ENCODE peak calls at places on chromosomes 12 and 14, in four cellular contexts. D, R, W and I are unnamed samples.

GRCh38 chr12:130281157-130281799 is 56.4 kb upstream of the PIWIL1 start:
- DNase-seq in R (peak), W (no peak), D (no peak), I (peak)

GRCh38 chr12:81386101-81386500 is 308.2 kb downstream of the ACSS3 start:
- DNase-seq in D (no peak), W (no peak), R (no peak), I (no peak)

GRCh38 chr12:106759526-106760183 is 14.8 kb upstream of the RIC8B start:
- DNase-seq in R (no peak), W (no peak), D (no peak), I (no peak)

GRCh38 chr12:32661706-32662105 is 17.4 kb upstream of the DNM1L start:
- DNase-seq in R (no peak), D (no peak), W (no peak), I (no peak)

GRCh38 chr12:57624441-57625220 is 8.4 kb downstream of the B4GALNT1 start:
- DNase-seq in D (no peak), W (no peak), R (no peak), I (no peak)

GRCh38 chr12:89350661-89351488 is 1.4 kb downstream of the DUSP6 start:
- DNase-seq in D (no peak), W (no peak), R (no peak), I (no peak)

GRCh38 chr12:48022180-48022521 is 17.9 kb upstream of the COL2A1 start:
- DNase-seq in R (no peak), D (no peak), W (no peak), I (no peak)

GRCh38 chr14:99604766-99605298 is 825 bp upstream of the CCDC85C start:
- DNase-seq in R (peak), D (no peak), W (no peak), I (peak)

GRCh38 chr12:88836156-88836555 is 255.9 kb upstream of the KITLG start:
- DNase-seq in W (peak), R (no peak), D (no peak), I (no peak)

GRCh38 chr12:69102856-69103255 is 136.5 kb upstream of the CPSF6 start:
- DNase-seq in W (no peak), R (no peak), D (no peak), I (no peak)

GRCh38 chr14:96195441-96196081 is 9.1 kb upstream of the BDKRB2 start:
- DNase-seq in W (peak), D (no peak), R (no peak), I (no peak)

GRCh38 chr12:102548543-102548942 is 68.2 kb upstream of the IGF1 start:
- DNase-seq in R (peak), D (no peak), W (no peak), I (no peak)

GRCh38 chr12:64390275-64390851 is at the start of gene C12orf56:
- DNase-seq in R (no peak), D (no peak), W (no peak), I (no peak)

GRCh38 chr14:29339491-29339890 is 572.9 kb downstream of the FOXG1 start:
- DNase-seq in W (no peak), D (no peak), R (no peak), I (no peak)

GRCh38 chr12:58850826-58851225 is 69.5 kb downstream of the LRIG3 start:
- DNase-seq in W (no peak), R (no peak), D (no peak), I (no peak)

GRCh38 chr14:46769292-46769691 is 117.7 kb upstream of the RPL10L start:
- DNase-seq in W (no peak), R (no peak), D (peak), I (no peak)

DNA sequence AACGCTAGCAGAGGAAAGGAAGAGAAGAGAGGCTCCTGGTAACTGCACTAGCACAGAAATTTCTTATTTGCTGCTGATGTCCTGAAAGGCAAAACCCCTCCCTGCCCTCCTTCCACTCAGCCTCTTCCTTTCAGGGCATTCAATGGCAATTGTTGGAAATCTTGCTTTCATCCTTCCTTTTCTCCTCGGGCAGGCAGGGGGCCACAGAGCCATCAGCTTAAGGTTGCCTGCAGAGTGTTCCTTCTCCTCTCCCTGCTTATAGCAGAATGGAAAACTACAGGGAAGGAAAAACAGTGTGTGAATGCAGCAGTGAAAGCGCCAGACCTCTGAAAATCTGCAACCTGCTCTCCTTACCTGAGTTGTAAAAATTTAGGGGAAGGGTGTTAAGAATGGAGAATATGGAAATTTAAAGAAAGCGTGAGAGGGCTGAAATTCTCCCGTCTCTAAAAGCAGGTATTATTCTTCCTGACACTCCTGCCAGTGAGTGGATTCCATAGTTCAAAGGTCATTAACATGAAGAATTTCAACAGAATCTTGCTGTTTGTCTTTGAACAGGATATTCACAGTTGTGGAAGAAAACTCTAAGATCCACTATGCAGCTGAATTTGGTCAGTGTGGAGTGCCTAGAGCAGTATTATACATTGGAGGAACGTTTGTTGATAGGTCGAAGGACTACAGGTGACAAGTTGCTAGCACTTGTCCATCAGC is 348.8 kb downstream of the KCNH5 start:
- DNase-seq in W (peak), R (no peak), D (no peak), I (no peak)
- TF ChIP-seq FOXM1 in W (no peak), R (no peak), D (no peak), I (no peak)

DNA sequence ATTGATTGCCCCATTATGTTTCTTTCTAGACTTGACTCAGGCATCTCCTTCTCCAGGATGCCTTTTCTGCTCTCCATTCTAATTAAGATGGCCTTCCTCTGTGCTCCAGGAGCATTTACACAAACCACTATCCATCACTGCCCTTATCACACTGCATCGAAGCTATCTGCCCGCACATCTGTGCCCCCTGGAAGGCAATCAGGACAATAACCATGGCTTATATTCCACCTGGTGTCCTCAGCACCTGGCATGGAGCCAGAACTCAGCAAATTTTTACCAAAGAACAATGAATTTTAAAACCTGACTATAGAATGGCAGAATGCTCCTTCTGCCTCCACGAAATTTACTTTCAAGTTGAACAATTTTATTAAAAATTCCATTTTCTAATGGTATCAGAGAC is 465.8 kb downstream of the APAF1 start:
- DNase-seq in W (no peak), R (no peak), D (no peak), I (no peak)
- TF ChIP-seq TARDBP in W (no peak), R (no peak), D (no peak), I (no peak)

GRCh38 chr12:116564080-116564479 is 4.9 kb downstream of the MAP1LC3B2 start:
- DNase-seq in D (no peak), W (peak), R (no peak), I (no peak)

GRCh38 chr12:116563262-116563661 is 4.1 kb downstream of the MAP1LC3B2 start:
- DNase-seq in R (no peak), D (no peak), W (no peak), I (no peak)

GRCh38 chr12:116561181-116561821 is 2.1 kb downstream of the MAP1LC3B2 start:
- DNase-seq in W (no peak), R (peak), D (no peak), I (no peak)

GRCh38 chr12:116559330-116560080 is at the start of gene MAP1LC3B2:
- DNase-seq in R (peak), D (peak), W (peak), I (no peak)

DNA sequence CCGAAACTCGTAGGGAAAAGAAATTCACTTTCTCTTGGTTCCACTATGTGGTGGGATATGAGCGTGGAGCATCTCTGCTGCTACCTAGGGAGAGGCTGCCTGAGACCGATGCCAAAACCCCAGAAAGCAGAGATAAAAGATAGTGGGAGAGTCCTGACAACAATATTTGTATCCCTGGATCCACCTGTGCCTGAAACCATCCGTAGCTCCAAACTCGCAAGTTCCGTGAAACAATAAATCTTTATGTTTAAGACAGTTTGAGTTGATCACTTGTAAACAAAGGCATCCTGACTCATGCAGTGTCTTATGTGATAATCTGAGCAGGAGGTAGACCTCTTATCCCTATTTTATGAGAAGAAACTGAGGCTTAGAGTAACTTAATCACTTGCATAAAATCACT is 2.9 kb downstream of the MAP1LC3B2 start:
- DNase-seq in D (no peak), W (no peak), R (no peak), I (no peak)
- TF ChIP-seq FOXM1 in D (no peak), W (no peak), R (no peak), I (no peak)

GRCh38 chr12:49622501-49623141 is 740 bp upstream of the PRPF40B start:
- DNase-seq in W (no peak), R (peak), D (peak), I (peak)
- TF ChIP-seq TARDBP in W (no peak), R (no peak), D (no peak), I (no peak)

GRCh38 chr14:102778616-102779351 is 1.5 kb downstream of the TRAF3 start:
- DNase-seq in R (peak), D (no peak), W (no peak), I (no peak)

GRCh38 chr14:102776761-102777710 is at the start of gene TRAF3:
- DNase-seq in D (no peak), W (no peak), R (peak), I (peak)

GRCh38 chr14:102775855-102776760 is 1.1 kb upstream of the TRAF3 start:
- DNase-seq in R (peak), D (no peak), W (peak), I (no peak)

GRCh38 chr14:102779574-102780315 is 2.5 kb downstream of the TRAF3 start:
- DNase-seq in D (no peak), W (no peak), R (no peak), I (no peak)

DNA sequence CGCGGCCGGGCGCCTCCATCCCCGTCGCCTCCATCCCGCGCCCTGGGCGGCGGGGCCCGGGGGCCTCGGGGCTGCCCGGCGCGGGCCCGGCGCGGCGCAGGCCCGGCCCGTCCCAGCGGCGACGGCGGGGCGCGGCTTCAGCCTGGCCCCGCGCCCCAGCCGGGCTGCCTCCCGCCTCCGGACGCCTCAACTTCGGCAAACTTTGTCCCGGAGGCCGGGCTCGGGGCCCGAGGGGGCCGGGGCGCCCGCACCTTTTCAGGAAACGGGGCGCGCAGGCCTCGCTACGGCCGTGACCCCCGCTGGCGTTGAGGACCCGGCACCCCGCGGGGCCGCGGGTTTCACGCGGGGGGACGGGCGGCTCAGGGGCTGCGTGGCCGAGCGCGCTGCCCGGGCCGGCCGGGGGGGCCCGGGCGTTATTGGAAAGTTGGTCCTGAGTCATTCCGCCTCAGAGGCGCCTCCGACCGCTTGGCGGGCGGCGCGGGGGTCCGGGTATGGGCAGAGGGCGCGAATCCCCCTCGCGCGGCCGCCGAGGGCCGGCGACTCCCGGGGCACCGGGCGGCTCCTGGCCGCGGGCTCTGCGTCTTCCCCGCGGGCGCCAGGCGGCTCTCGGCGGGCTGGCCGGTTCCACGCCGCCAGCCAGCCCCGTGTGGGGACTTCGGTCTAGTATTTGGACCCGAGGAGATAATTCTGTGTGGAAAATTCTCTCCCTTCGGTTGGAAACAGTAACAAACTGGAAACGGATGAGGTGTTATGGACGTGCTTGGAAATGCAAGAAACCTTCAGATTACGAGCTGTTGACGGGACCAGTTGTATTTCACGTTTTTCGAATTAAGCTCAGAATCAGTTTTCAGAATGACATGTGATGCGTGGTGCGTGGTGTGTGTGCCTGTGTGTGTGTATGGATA is 714 bp downstream of the TRAF3 start:
- DNase-seq in W (no peak), R (peak), D (no peak), I (no peak)
- TF ChIP-seq FOXM1 in W (no peak), R (no peak), D (no peak), I (no peak)

DNA sequence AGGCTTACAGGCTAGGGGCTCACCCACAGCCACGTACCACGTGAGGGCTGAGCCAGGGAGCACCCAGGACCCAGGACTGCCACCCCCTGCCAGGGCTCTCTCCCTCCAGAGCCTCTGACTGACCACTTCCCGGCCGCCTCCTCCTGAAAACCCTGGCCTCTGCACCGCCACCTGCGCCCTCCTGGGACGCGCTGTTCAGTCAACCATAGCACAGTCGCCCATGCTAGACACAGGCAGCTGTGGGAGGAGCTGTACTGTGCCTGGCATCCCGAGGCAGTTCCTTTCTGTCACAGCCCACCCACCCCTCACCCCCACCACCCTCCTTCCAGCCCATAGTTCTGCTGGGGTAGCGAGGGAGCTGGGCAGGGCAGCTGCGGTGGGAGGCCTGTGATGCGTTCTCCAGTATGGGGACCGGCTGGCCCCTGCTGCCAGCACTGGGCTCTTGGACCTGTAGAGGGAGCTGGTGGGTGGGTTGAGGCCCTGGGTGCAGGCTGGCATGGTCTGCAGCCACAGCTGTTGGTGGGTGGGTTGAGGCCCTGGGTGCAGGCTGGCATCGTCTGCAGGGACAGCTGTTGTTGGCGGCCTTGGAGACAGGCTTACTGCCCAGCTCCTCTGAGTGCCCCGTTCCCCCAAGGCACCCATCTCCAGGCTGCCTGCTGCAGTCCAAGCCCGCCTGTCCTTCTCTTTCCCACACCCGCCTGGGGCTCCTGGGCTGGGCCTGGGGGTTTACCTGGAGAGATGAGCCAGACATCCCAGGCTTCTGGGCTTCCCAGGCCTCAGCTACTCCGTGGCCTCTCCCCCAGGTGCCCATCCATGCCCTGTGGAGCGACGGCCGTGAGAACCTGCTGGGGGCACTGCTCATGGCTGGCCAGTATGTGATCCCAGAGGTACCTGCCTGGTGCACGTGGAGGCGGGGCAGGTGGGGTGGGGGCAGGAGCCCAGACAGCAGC is 11.5 kb downstream of the ASPG start:
- DNase-seq in R (no peak), W (no peak), D (no peak), I (no peak)
- TF ChIP-seq TARDBP in R (no peak), W (no peak), D (no peak), I (no peak)

DNA sequence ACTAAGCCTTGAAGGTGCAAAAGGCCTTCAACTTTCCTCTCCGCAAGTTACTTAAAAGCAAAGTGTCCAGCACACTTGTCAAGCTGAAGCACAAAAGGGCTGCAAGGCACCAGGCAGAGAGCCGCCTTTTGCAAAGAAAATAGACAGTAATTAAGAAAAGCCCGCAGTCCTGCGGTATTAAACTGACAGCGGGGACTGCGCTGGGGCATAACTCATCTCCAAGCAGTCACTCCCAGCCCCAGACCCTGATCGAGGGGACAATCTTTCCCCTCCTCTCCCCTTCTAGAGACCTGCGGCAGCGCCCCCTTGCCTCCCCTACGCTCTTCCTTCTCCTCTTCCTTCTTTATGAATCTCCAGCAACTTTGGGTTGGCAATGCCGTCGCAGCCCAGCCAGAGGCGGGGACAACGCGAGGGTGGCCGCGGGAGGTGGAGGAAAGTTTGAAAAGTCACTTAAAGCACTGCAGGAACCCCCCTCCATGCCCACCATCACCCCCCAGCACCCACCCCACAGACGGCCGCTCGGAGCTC is 200.9 kb upstream of the CAND1 start:
- DNase-seq in D (no peak), W (no peak), R (no peak), I (peak)
- TF ChIP-seq FOXM1 in D (no peak), W (no peak), R (no peak), I (no peak)